ENCODE peak calls at places on chromosome 7, in nine cellular contexts. J is neural crest cell, O is left cardiac atrium, Q is fibroblast of villous mesenchyme, A is epithelial cell of prostate, H is adipocyte, P is fibroblast of the aortic adventitia, E is HEK293T, C is GM12865. T is an unnamed sample.

GRCh38 chr7:128885370-128886187 is 22.9 kb downstream of the ATP6V1F start:
- DNase-seq in J (no peak), O (peak), Q (no peak), A (no peak), H (no peak), P (no peak), E (no peak), C (no peak), T (no peak)

GRCh38 chr7:39017369-39017768 is 39.7 kb downstream of the POU6F2 start:
- DNase-seq in J (no peak), O (no peak), Q (no peak), A (no peak), H (no peak), P (no peak), E (no peak), C (no peak), T (no peak)

GRCh38 chr7:105853931-105854419 is 22.4 kb downstream of the ATXN7L1 start:
- DNase-seq in J (peak), O (no peak), Q (peak), A (no peak), H (no peak), P (no peak), E (no peak), C (no peak), T (no peak)

GRCh38 chr7:95794917-95795515 is 22.7 kb downstream of the DYNC1I1 start:
- DNase-seq in J (no peak), O (no peak), Q (peak), A (no peak), H (no peak), P (peak), E (peak), C (peak), T (no peak)

GRCh38 chr7:19122018-19122588 is 4.7 kb upstream of the TWIST1 start:
- DNase-seq in J (no peak), O (no peak), Q (peak), A (no peak), H (peak), P (peak), E (peak), C (peak), T (no peak)

GRCh38 chr7:128740996-128741395 is 1.8 kb downstream of the CALU start:
- DNase-seq in J (no peak), O (peak), Q (peak), A (no peak), H (peak), P (peak), E (no peak), C (no peak), T (no peak)

GRCh38 chr7:40047661-40048060 is 86.8 kb downstream of the MPLKIP start:
- DNase-seq in J (no peak), O (no peak), Q (no peak), A (no peak), H (no peak), P (no peak), E (no peak), C (peak), T (no peak)

GRCh38 chr7:77783111-77783510 is 15.1 kb downstream of the TMEM60 start:
- DNase-seq in J (no peak), O (no peak), Q (peak), A (no peak), H (no peak), P (peak), E (no peak), C (no peak), T (no peak)

GRCh38 chr7:121395494-121395960 is 581 bp downstream of the FAM3C start:
- DNase-seq in J (no peak), O (no peak), Q (peak), A (no peak), H (peak), P (peak), E (peak), C (peak), T (no peak)

GRCh38 chr7:14639801-14640200 is 262.8 kb downstream of the DGKB start:
- DNase-seq in J (no peak), O (no peak), Q (no peak), A (peak), H (no peak), P (no peak), E (no peak), C (no peak), T (no peak)

GRCh38 chr7:1086588-1087461 is 1.1 kb upstream of the GPER1 start:
- DNase-seq in J (peak), O (peak), Q (peak), A (no peak), H (peak), P (peak), E (peak), C (peak), T (peak)

GRCh38 chr7:37738338-37738737 is 54.8 kb downstream of the GPR141 start:
- DNase-seq in J (no peak), O (no peak), Q (no peak), A (no peak), H (no peak), P (no peak), E (no peak), C (no peak), T (no peak)

GRCh38 chr7:80467069-80467468 is 44.8 kb downstream of the GNAT3 start:
- DNase-seq in J (no peak), O (no peak), Q (peak), A (no peak), H (peak), P (no peak), E (no peak), C (no peak), T (no peak)

GRCh38 chr7:51455086-51455485 is 138.5 kb upstream of the COBL start:
- DNase-seq in J (no peak), O (no peak), Q (no peak), A (no peak), H (no peak), P (no peak), E (no peak), C (no peak), T (no peak)

GRCh38 chr7:96284838-96285237 is 37.1 kb downstream of the SLC25A13 start:
- DNase-seq in J (no peak), O (no peak), Q (no peak), A (no peak), H (no peak), P (no peak), E (no peak), C (peak), T (no peak)

GRCh38 chr7:119377-120163 is 72.8 kb upstream of the FAM20C start:
- DNase-seq in J (no peak), O (no peak), Q (peak), A (no peak), H (peak), P (no peak), E (no peak), C (no peak), T (no peak)

GRCh38 chr7:80379034-80379433 is 132.8 kb downstream of the GNAT3 start:
- DNase-seq in J (no peak), O (no peak), Q (peak), A (no peak), H (peak), P (peak), E (no peak), C (no peak), T (no peak)

GRCh38 chr7:38321515-38321944 is 48.1 kb upstream of the TARP start:
- DNase-seq in J (no peak), O (no peak), Q (peak), A (no peak), H (peak), P (peak), E (no peak), C (no peak), T (no peak)

GRCh38 chr7:30135551-30136271 is 925 bp downstream of the MTURN start:
- DNase-seq in J (peak), O (peak), Q (peak), A (no peak), H (peak), P (peak), E (peak), C (peak), T (peak)

GRCh38 chr7:191105-192034 is 1.0 kb upstream of the FAM20C start:
- DNase-seq in J (no peak), O (peak), Q (peak), A (no peak), H (peak), P (peak), E (peak), C (no peak), T (peak)

GRCh38 chr7:81501220-81501619 is 268.6 kb downstream of the HGF start:
- DNase-seq in J (no peak), O (no peak), Q (peak), A (no peak), H (peak), P (peak), E (no peak), C (peak), T (no peak)

GRCh38 chr7:137847418-137848050 is 760 bp upstream of the DGKI start:
- DNase-seq in J (peak), O (no peak), Q (peak), A (no peak), H (no peak), P (no peak), E (no peak), C (no peak), T (no peak)

GRCh38 chr7:80584778-80585177 is 53.7 kb upstream of the CD36 start:
- DNase-seq in J (no peak), O (no peak), Q (peak), A (peak), H (peak), P (peak), E (no peak), C (no peak), T (no peak)

GRCh38 chr7:91551377-91552175 is 287.3 kb downstream of the FZD1 start:
- DNase-seq in J (no peak), O (no peak), Q (no peak), A (no peak), H (no peak), P (no peak), E (no peak), C (no peak), T (no peak)

GRCh38 chr7:2751086-2751485 is 63.1 kb downstream of the AMZ1 start:
- DNase-seq in J (no peak), O (no peak), Q (no peak), A (no peak), H (no peak), P (no peak), E (no peak), C (peak), T (no peak)

GRCh38 chr7:156604311-156604710 is 36.3 kb upstream of the RNF32 start:
- DNase-seq in J (no peak), O (no peak), Q (no peak), A (no peak), H (no peak), P (no peak), E (no peak), C (no peak), T (no peak)

GRCh38 chr7:128876127-128876526 is 13.5 kb downstream of the ATP6V1F start:
- DNase-seq in J (no peak), O (no peak), Q (no peak), A (no peak), H (no peak), P (no peak), E (no peak), C (no peak), T (no peak)

GRCh38 chr7:155210386-155210785 is 87.3 kb upstream of the INSIG1 start:
- DNase-seq in J (no peak), O (no peak), Q (no peak), A (no peak), H (no peak), P (no peak), E (no peak), C (no peak), T (no peak)

GRCh38 chr7:2313450-2314208 is 612 bp downstream of the SNX8 start:
- DNase-seq in J (no peak), O (no peak), Q (peak), A (no peak), H (peak), P (peak), E (peak), C (peak), T (no peak)

GRCh38 chr7:55369427-55369826 is 4.3 kb downstream of the LANCL2 start:
- DNase-seq in J (no peak), O (no peak), Q (peak), A (no peak), H (peak), P (peak), E (no peak), C (no peak), T (no peak)

GRCh38 chr7:92006046-92006445 is 65.4 kb downstream of the AKAP9 start:
- DNase-seq in J (no peak), O (no peak), Q (no peak), A (no peak), H (no peak), P (no peak), E (no peak), C (no peak), T (no peak)

GRCh38 chr7:392822-393221 is 102.9 kb downstream of the FOXL3 start:
- DNase-seq in J (no peak), O (no peak), Q (no peak), A (no peak), H (no peak), P (no peak), E (no peak), C (no peak), T (no peak)

GRCh38 chr7:149765399-149766121 is 7.8 kb downstream of the ZNF467 start:
- DNase-seq in J (no peak), O (no peak), Q (no peak), A (no peak), H (no peak), P (no peak), E (no peak), C (no peak), T (no peak)

GRCh38 chr7:40470111-40470736 is 335.4 kb downstream of the SUGCT start:
- DNase-seq in J (no peak), O (no peak), Q (no peak), A (no peak), H (peak), P (peak), E (no peak), C (no peak), T (no peak)

GRCh38 chr7:50605059-50605458 is 39.9 kb upstream of the DDC start:
- DNase-seq in J (no peak), O (no peak), Q (no peak), A (no peak), H (no peak), P (no peak), E (no peak), C (no peak), T (no peak)

T was measured in amygdala.